ENCODE peak calls at places on chromosomes 11 and 22, in ten cellular contexts. J is choroid plexus epithelial cell; Q is mammary epithelial cell; D is hepatic stellate cell; I is activated CD4-positive, alpha-beta T cell treated with anti-CD3 and anti-CD28 coated beads, Interleukin-2, amount 10 ng/mL, durations not matched to agents 7 days and 5 days; E is body of pancreas; G is small intestine; X is GOT3; B is stimulated activated CD4-positive, alpha-beta T cell treated with anti-CD3 and anti-CD28 coated beads, Interleukin-1b, Interleukin-23, amount 100 ng/mL, for 1 hour; U is HT1080. T is an unnamed sample.
A peak's percentile ranks its signal among the peaks of the same experiment; 100 is the strongest.

GRCh38 chr22:46267431-46268279 is at the start of gene TTC38:
- DNase-seq in J (peak; percentile 75), Q (peak; percentile 68), D (peak; percentile 96), I (peak; percentile 54), E (peak; percentile 96), G (peak; percentile 91), X (peak; percentile 50), B (no peak), U (peak; percentile 72), T (peak; percentile 89)

GRCh38 chr11:15073361-15074205 is at the start of gene CALCB:
- DNase-seq in J (no peak), Q (peak; percentile 26), D (peak; percentile 17), I (no peak), E (peak; percentile 33), G (no peak), X (no peak), B (no peak), U (no peak), T (no peak)

GRCh38 chr11:72144807-72145565 is 9.5 kb downstream of the FOLR3 start:
- DNase-seq in J (peak; percentile 64), Q (peak; percentile 88), D (peak; percentile 35), I (no peak), E (no peak), G (peak; percentile 32), X (no peak), B (no peak), U (no peak), T (no peak)

GRCh38 chr11:113193894-113194293 is 120.5 kb upstream of the TTC12 start:
- DNase-seq in J (peak; percentile 8), Q (no peak), D (no peak), I (no peak), E (peak; percentile 22), G (no peak), X (no peak), B (no peak), U (no peak), T (no peak)

GRCh38 chr11:76459299-76459698 is 14.5 kb downstream of the EMSY start:
- DNase-seq in J (no peak), Q (peak; percentile 9), D (no peak), I (no peak), E (no peak), G (peak; percentile 21), X (no peak), B (no peak), U (no peak), T (peak; percentile 18)

GRCh38 chr22:44743804-44744211 is 8.6 kb upstream of the ARHGAP8 start:
- DNase-seq in J (peak; percentile 41), Q (no peak), D (no peak), I (no peak), E (no peak), G (no peak), X (no peak), B (no peak), U (no peak), T (no peak)

GRCh38 chr11:83191986-83192385 is 1.5 kb upstream of the ANKRD42 start:
- DNase-seq in J (no peak), Q (no peak), D (no peak), I (no peak), E (no peak), G (peak; percentile 33), X (no peak), B (no peak), U (no peak), T (peak; percentile 63)

GRCh38 chr11:1409108-1409851 is 19.5 kb downstream of the BRSK2 start:
- DNase-seq in J (no peak), Q (no peak), D (no peak), I (no peak), E (peak; percentile 94), G (no peak), X (no peak), B (no peak), U (no peak), T (no peak)

GRCh38 chr11:126100681-126101080 is 38.0 kb upstream of the CDON start:
- DNase-seq in J (no peak), Q (no peak), D (no peak), I (no peak), E (no peak), G (no peak), X (no peak), B (no peak), U (no peak), T (no peak)

GRCh38 chr11:60869451-60869825 is 2.1 kb downstream of the ZP1 start:
- DNase-seq in J (no peak), Q (no peak), D (no peak), I (no peak), E (no peak), G (no peak), X (no peak), B (no peak), U (no peak), T (no peak)

GRCh38 chr11:128783513-128783912 is 83.6 kb downstream of the KCNJ1 start:
- DNase-seq in J (no peak), Q (no peak), D (no peak), I (no peak), E (no peak), G (peak; percentile 12), X (no peak), B (no peak), U (no peak), T (no peak)

GRCh38 chr22:20946080-20946986 is 20.7 kb upstream of the AIFM3 start:
- DNase-seq in J (peak; percentile 23), Q (no peak), D (no peak), I (no peak), E (no peak), G (no peak), X (no peak), B (no peak), U (peak; percentile 81), T (no peak)

GRCh38 chr11:34671946-34672345 is 51.1 kb downstream of the EHF start:
- DNase-seq in J (no peak), Q (no peak), D (no peak), I (no peak), E (no peak), G (no peak), X (no peak), B (no peak), U (no peak), T (no peak)

GRCh38 chr11:57230797-57231538 is 6.1 kb downstream of the APLNR start:
- DNase-seq in J (no peak), Q (no peak), D (no peak), I (no peak), E (no peak), G (no peak), X (no peak), B (no peak), U (no peak), T (no peak)

GRCh38 chr22:23256986-23257888 is 76.9 kb downstream of the BCR start:
- DNase-seq in J (peak; percentile 18), Q (peak; percentile 32), D (peak; percentile 60), I (no peak), E (peak; percentile 24), G (peak; percentile 61), X (no peak), B (no peak), U (no peak), T (no peak)

GRCh38 chr11:43532046-43532445 is 148.5 kb upstream of the HSD17B12 start:
- DNase-seq in J (no peak), Q (no peak), D (no peak), I (no peak), E (no peak), G (no peak), X (no peak), B (no peak), U (no peak), T (no peak)

GRCh38 chr11:12680246-12680939 is 6.2 kb downstream of the TEAD1 start:
- DNase-seq in J (peak; percentile 96), Q (peak; percentile 90), D (peak; percentile 66), I (peak; percentile 23), E (peak; percentile 93), G (peak; percentile 87), X (no peak), B (no peak), U (no peak), T (peak; percentile 52)

GRCh38 chr11:25876456-25876965 is 455.4 kb upstream of the ANO3 start:
- DNase-seq in J (no peak), Q (no peak), D (no peak), I (no peak), E (no peak), G (no peak), X (no peak), B (no peak), U (no peak), T (no peak)

GRCh38 chr11:10526974-10527918 is 13.7 kb downstream of the RNF141 start:
- DNase-seq in J (peak; percentile 58), Q (peak; percentile 69), D (no peak), I (no peak), E (no peak), G (peak; percentile 39), X (no peak), B (no peak), U (peak; percentile 39), T (no peak)

GRCh38 chr22:36505998-36506635 is 723 bp downstream of the FOXRED2 start:
- DNase-seq in J (no peak), Q (no peak), D (no peak), I (no peak), E (peak; percentile 11), G (no peak), X (no peak), B (no peak), U (no peak), T (peak; percentile 51)

GRCh38 chr11:78210000-78210608 is 21.4 kb downstream of the USP35 start:
- DNase-seq in J (no peak), Q (no peak), D (no peak), I (no peak), E (no peak), G (no peak), X (no peak), B (no peak), U (no peak), T (no peak)

GRCh38 chr11:118878187-118878586 is 5.5 kb upstream of the CXCR5 start:
- DNase-seq in J (no peak), Q (no peak), D (no peak), I (peak; percentile 41), E (no peak), G (no peak), X (no peak), B (no peak), U (no peak), T (no peak)

GRCh38 chr11:66996609-66997273 is 21.6 kb downstream of the C11orf86 start:
- DNase-seq in J (peak; percentile 74), Q (no peak), D (peak; percentile 87), I (no peak), E (no peak), G (no peak), X (no peak), B (no peak), U (no peak), T (no peak)

GRCh38 chr11:75635009-75635909 is 33.6 kb downstream of the MAP6 start:
- DNase-seq in J (peak; percentile 64), Q (no peak), D (no peak), I (no peak), E (peak; percentile 34), G (peak; percentile 17), X (no peak), B (no peak), U (no peak), T (peak; percentile 31)

GRCh38 chr11:66685276-66686099 is 7.8 kb upstream of the RBM4B start:
- DNase-seq in J (no peak), Q (no peak), D (no peak), I (no peak), E (no peak), G (no peak), X (no peak), B (no peak), U (no peak), T (no peak)

GRCh38 chr22:35541254-35541748 is 670 bp downstream of the RASD2 start:
- DNase-seq in J (no peak), Q (no peak), D (no peak), I (no peak), E (no peak), G (peak; percentile 20), X (no peak), B (no peak), U (no peak), T (no peak)